ENCODE peak calls at places on chromosomes 7 and 10, in five cellular contexts. R is brain microvascular endothelial cell, C is transverse colon, Z is activated T-cell treated with anti-CD3 and anti-CD28 coated beads for 1 hour, N is NCI-H524. P is an unnamed sample.
A peak's percentile ranks its signal among the peaks of the same experiment; 100 is the strongest.

GRCh38 chr7:79782256-79782655 is 328.8 kb upstream of the MAGI2 start:
- DNase-seq in Z (no peak), C (no peak), R (no peak), N (no peak), P (no peak)

GRCh38 chr7:142801601-142802295 is 31.0 kb downstream of the PRSS2 start:
- DNase-seq in C (no peak), R (no peak), Z (no peak), N (no peak), P (no peak)

GRCh38 chr10:98419456-98420261 is 4.7 kb upstream of the PYROXD2 start:
- DNase-seq in C (no peak), N (no peak), R (no peak), Z (no peak), P (no peak)

GRCh38 chr10:73576890-73577591 is 14.1 kb downstream of the USP54 start:
- DNase-seq in N (no peak), R (no peak), Z (no peak), C (no peak), P (no peak)

GRCh38 chr7:88344956-88345832 is 38.5 kb upstream of the STEAP4 start:
- DNase-seq in Z (no peak), R (peak; percentile 28), C (peak; percentile 25), N (peak; percentile 29), P (peak; percentile 40)

GRCh38 chr10:72846225-72846624 is 47.3 kb upstream of the OIT3 start:
- DNase-seq in Z (no peak), C (no peak), R (peak; percentile 71), N (no peak), P (no peak)

GRCh38 chr10:3775671-3776551 is 9.1 kb downstream of the KLF6 start:
- DNase-seq in R (peak; percentile 66), N (no peak), Z (no peak), C (peak; percentile 34), P (peak; percentile 43)

GRCh38 chr10:90051474-90051873 is 350.1 kb downstream of the KIF20B start:
- DNase-seq in R (no peak), C (no peak), N (no peak), Z (no peak), P (peak; percentile 11)

GRCh38 chr7:114082934-114083647 is 164.3 kb upstream of the PPP1R3A start:
- DNase-seq in N (no peak), R (no peak), Z (no peak), C (peak; percentile 46), P (peak; percentile 43)

GRCh38 chr7:132286836-132287235 is 289.4 kb downstream of the PLXNA4 start:
- DNase-seq in N (no peak), R (no peak), Z (no peak), C (no peak), P (no peak)

GRCh38 chr7:71633571-71634008 is 501.6 kb downstream of the GALNT17 start:
- DNase-seq in N (no peak), Z (no peak), C (no peak), R (peak; percentile 94), P (peak; percentile 60)

GRCh38 chr10:67622506-67622905 is 73.5 kb downstream of the CTNNA3 start:
- DNase-seq in C (no peak), Z (no peak), N (no peak), R (no peak), P (no peak)

GRCh38 chr10:125087191-125087896 is 73.0 kb downstream of the CTBP2 start:
- DNase-seq in R (no peak), C (no peak), Z (no peak), N (no peak), P (peak; percentile 35)

GRCh38 chr7:7183061-7183832 is 903 bp downstream of the C1GALT1 start:
- DNase-seq in C (peak; percentile 78), R (peak; percentile 18), N (peak; percentile 17), Z (peak; percentile 20), P (peak; percentile 86)

GRCh38 chr10:59885430-59886134 is 20.8 kb downstream of the CCDC6 start:
- DNase-seq in C (peak; percentile 53), R (no peak), Z (no peak), N (no peak), P (no peak)

GRCh38 chr7:138527746-138528223 is 67.7 kb downstream of the TRIM24 start:
- DNase-seq in R (peak; percentile 4), Z (no peak), C (no peak), N (no peak), P (no peak)

GRCh38 chr7:20075992-20076813 is 141.0 kb downstream of the MACC1 start:
- DNase-seq in Z (no peak), N (no peak), C (no peak), R (no peak), P (no peak)